ENCODE peak calls at places on chromosomes 13 and 19, in five cellular contexts. K is fibroblast of lung, U is NB4, N is left ventricle myocardium inferior, X is AG04450. D is an unnamed sample.

GRCh38 chr19:19062454-19063182 is 1.2 kb upstream of the SLC25A42 start:
- DNase-seq in U (peak), K (peak), N (no peak), X (peak), D (no peak)

GRCh38 chr13:73698859-73699258 is 435.3 kb downstream of the KLF12 start:
- DNase-seq in N (no peak), X (no peak), U (no peak), K (no peak), D (no peak)

GRCh38 chr19:35449347-35450043 is 1.4 kb downstream of the FFAR2 start:
- DNase-seq in U (no peak), K (no peak), X (no peak), N (no peak), D (no peak)

GRCh38 chr19:49188626-49189200 is 31.1 kb downstream of the TRPM4 start:
- DNase-seq in N (no peak), K (no peak), X (no peak), U (no peak), D (no peak)

GRCh38 chr13:70932511-70932910 is 824.3 kb upstream of the KLHL1 start:
- DNase-seq in K (no peak), U (no peak), N (no peak), X (no peak), D (no peak)

GRCh38 chr19:45798995-45799517 is 6.4 kb upstream of the DMWD start:
- DNase-seq in U (peak), K (peak), N (peak), X (peak), D (peak)

GRCh38 chr19:50909240-50910070 is 1.7 kb downstream of the KLK4 start:
- DNase-seq in U (peak), N (no peak), X (no peak), K (no peak), D (no peak)

GRCh38 chr13:33351324-33351723 is 65.8 kb upstream of the STARD13 start:
- DNase-seq in K (peak), U (no peak), X (no peak), N (no peak), D (peak)

GRCh38 chr19:33024398-33024797 is 40.3 kb downstream of the RHPN2 start:
- DNase-seq in U (no peak), K (no peak), N (no peak), X (no peak), D (no peak)

DNA sequence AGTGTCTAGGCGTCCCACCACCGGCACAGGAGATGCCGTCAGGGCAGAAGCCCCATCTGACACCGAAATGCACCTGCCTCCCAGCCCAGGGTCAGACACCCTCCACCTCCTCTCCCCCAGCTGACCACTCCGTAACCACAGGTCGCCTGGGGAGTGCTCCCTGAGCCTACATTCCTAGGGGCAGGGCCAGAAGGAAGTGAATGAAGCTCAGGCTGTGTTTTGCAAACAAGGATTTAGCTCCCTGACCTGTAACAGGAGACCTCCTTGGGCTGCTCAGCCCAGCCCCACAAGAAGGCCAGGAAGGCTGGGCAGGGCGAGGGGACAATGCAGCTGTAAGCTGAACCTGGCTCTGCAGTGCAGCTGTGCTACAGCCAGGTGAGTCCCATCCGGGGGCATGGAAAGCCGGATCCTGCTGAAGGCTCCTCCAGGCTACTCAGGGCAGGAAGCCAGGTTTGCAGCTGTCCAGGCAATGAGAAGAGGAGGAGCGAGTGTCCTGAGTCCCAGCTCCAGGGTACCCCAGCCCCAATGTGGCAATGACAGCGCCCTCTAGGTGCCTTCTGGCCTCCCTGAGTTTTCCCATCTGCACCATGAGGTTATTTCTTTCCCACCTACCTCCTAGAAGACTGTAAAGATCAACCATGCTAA is 42.1 kb downstream of the RHPN2 start:
- DNase-seq in U (no peak), K (no peak), X (no peak), N (no peak), D (no peak)
- TF ChIP-seq CTCF in U (no peak), K (no peak), X (no peak), N (no peak), D (no peak)

GRCh38 chr19:5618591-5618990 is 4.0 kb downstream of the SAFB2 start:
- DNase-seq in K (no peak), X (no peak), U (no peak), N (no peak), D (no peak)
- H3K4me3 ChIP-seq in K (no peak), X (no peak), U (peak), N (peak), D (no peak)

GRCh38 chr19:44738603-44739585 is 9.6 kb upstream of the BCL3 start:
- DNase-seq in K (no peak), X (no peak), U (no peak), N (no peak), D (no peak)

GRCh38 chr19:44738161-44738535 is 10.4 kb upstream of the BCL3 start:
- DNase-seq in U (no peak), X (no peak), K (no peak), N (no peak), D (no peak)

GRCh38 chr19:44741258-44741731 is 7.2 kb upstream of the BCL3 start:
- DNase-seq in X (no peak), N (no peak), U (no peak), K (peak), D (no peak)

GRCh38 chr19:44741841-44742352 is 6.6 kb upstream of the BCL3 start:
- DNase-seq in U (peak), K (peak), X (peak), N (peak), D (peak)

GRCh38 chr19:44740351-44740824 is 8.1 kb upstream of the BCL3 start:
- DNase-seq in K (no peak), N (no peak), X (no peak), U (peak), D (no peak)
- TF ChIP-seq CTCF in K (no peak), N (no peak), X (peak), U (peak), D (peak)

GRCh38 chr13:97367427-97367826 is 66.5 kb upstream of the RAP2A start:
- DNase-seq in K (peak), X (peak), N (no peak), U (peak), D (peak)
- H3K4me3 ChIP-seq in K (no peak), X (no peak), N (no peak), U (peak), D (no peak)

DNA sequence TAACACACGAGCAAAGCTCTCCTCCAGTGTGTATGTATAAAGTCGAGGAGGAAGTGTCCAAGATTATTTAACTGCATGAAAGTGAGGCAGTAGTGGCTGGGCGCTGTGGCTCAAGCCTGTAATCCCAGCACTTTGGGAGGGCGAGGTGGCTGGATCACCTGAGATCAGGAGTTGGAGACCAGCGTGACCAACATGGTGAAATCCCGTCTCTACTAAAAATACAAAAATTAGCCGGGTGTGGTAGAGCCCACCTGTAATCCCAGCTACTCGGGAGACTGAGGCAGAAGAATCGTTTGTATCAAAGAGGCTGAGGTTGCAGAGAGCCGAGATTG is 1.2 kb upstream of the ZNF20 start:
- DNase-seq in U (no peak), K (no peak), X (no peak), N (no peak), D (no peak)
- TF ChIP-seq CTCF in U (no peak), K (no peak), X (no peak), N (peak), D (no peak)

GRCh38 chr13:100545684-100546061 is 42.9 kb downstream of the GGACT start:
- DNase-seq in U (no peak), X (no peak), N (no peak), K (no peak), D (no peak)

GRCh38 chr13:100543872-100544602 is 44.6 kb downstream of the GGACT start:
- DNase-seq in K (peak), N (no peak), X (no peak), U (peak), D (no peak)

GRCh38 chr13:100542546-100543156 is 45.9 kb downstream of the GGACT start:
- DNase-seq in U (peak), X (no peak), N (no peak), K (peak), D (peak)

GRCh38 chr13:100546713-100547405 is 41.7 kb downstream of the GGACT start:
- DNase-seq in U (no peak), X (no peak), K (no peak), N (no peak), D (no peak)

DNA sequence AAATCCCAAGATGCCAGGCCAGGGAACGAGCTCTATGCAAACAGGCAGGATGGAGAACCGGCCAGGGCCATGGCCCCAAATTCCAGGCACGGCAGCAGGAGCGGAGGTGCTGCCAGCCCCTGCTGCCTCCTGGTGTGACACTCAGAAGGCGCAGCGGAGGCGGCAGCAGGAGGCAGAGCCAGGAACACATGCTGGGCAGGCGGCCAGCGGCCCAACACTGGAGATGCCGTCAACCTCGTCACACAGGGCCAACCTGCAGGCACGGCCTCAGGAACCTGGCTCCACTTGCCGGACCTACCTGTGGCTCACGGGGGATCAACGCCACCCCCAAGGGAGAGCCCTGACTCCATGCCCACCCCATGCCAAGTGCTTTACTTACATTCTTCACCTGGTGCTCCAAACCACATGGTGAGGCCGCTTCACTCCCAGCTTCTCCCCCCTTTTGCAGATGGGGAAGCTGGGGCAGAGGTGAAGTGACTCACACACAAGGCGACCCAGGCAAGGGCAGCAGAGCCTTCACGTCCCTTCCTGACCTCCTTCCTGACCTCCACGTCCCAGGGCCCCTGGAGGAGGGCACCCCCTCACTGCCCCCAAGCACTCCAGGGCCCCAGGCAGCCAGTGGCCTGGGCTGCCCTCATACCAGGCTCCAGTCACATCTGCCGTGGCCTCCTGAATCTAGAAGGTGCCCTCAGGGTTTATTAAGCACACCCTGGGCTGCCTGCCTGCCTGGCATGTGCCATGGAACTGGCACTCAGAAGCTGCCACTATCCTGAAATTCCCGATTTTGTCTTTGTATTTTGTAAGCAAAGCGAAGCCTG is 43.5 kb downstream of the GGACT start:
- DNase-seq in U (no peak), N (peak), X (no peak), K (no peak), D (no peak)
- H3K4me3 ChIP-seq in U (no peak), N (peak), X (no peak), K (no peak), D (no peak)